ENCODE peak calls at places on chromosomes 6 and 20, in ten cellular contexts. O is adipocyte; S is BE2C; E is Peyer's patch; R is thyroid gland; X is sigmoid colon; N is OCI-LY7; J is lung; D is effector memory CD4-positive, alpha-beta T cell; Q is left ventricle myocardium inferior. M is an unnamed sample.
A peak's percentile ranks its signal among the peaks of the same experiment; 100 is the strongest.

GRCh38 chr6:170147056-170147787 is 143.7 kb downstream of the DLL1 start:
- DNase-seq in O (no peak), S (peak; percentile 7), E (peak; percentile 46), R (no peak), X (peak; percentile 68), N (no peak), J (no peak), D (no peak), Q (no peak), M (no peak)

GRCh38 chr6:97703661-97704060 is 420.6 kb upstream of the MMS22L start:
- DNase-seq in O (no peak), S (no peak), E (no peak), R (no peak), X (no peak), N (no peak), J (no peak), D (no peak), Q (no peak), M (no peak)

GRCh38 chr20:33651562-33652048 is 10.5 kb upstream of the C20orf144 start:
- DNase-seq in O (no peak), S (no peak), E (no peak), R (no peak), X (no peak), N (no peak), J (no peak), D (no peak), Q (no peak), M (no peak)

GRCh38 chr20:63249891-63250290 is 4.4 kb downstream of the NKAIN4 start:
- DNase-seq in O (no peak), S (no peak), E (no peak), R (no peak), X (no peak), N (no peak), J (no peak), D (no peak), Q (no peak), M (no peak)

GRCh38 chr6:41970436-41970846 is 28.8 kb upstream of the CCND3 start:
- DNase-seq in O (peak; percentile 63), S (no peak), E (no peak), R (no peak), X (peak; percentile 45), N (peak; percentile 21), J (peak; percentile 31), D (no peak), Q (no peak), M (no peak)

GRCh38 chr20:62603021-62603906 is 39.0 kb upstream of the SLCO4A1 start:
- DNase-seq in O (peak; percentile 51), S (no peak), E (no peak), R (peak; percentile 91), X (peak; percentile 83), N (peak; percentile 31), J (peak; percentile 74), D (no peak), Q (peak; percentile 59), M (peak; percentile 83)

GRCh38 chr6:92577077-92577719 is 842.2 kb downstream of the EPHA7 start:
- DNase-seq in O (no peak), S (no peak), E (no peak), R (no peak), X (no peak), N (no peak), J (no peak), D (no peak), Q (no peak), M (no peak)

GRCh38 chr20:39607124-39607523 is 645.0 kb downstream of the DHX35 start:
- DNase-seq in O (no peak), S (no peak), E (no peak), R (no peak), X (no peak), N (no peak), J (no peak), D (no peak), Q (no peak), M (no peak)

GRCh38 chr6:138979365-138979764 is 8.7 kb downstream of the REPS1 start:
- DNase-seq in O (peak; percentile 62), S (no peak), E (no peak), R (no peak), X (no peak), N (no peak), J (no peak), D (no peak), Q (no peak), M (no peak)

GRCh38 chr6:138975815-138976214 is 12.2 kb downstream of the REPS1 start:
- DNase-seq in O (no peak), S (no peak), E (no peak), R (no peak), X (no peak), N (no peak), J (no peak), D (no peak), Q (no peak), M (no peak)

GRCh38 chr6:138977646-138978167 is 10.3 kb downstream of the REPS1 start:
- DNase-seq in O (no peak), S (no peak), E (no peak), R (no peak), X (no peak), N (no peak), J (no peak), D (no peak), Q (no peak), M (no peak)

GRCh38 chr6:138978229-138978628 is 9.8 kb downstream of the REPS1 start:
- DNase-seq in O (no peak), S (no peak), E (no peak), R (no peak), X (no peak), N (no peak), J (no peak), D (no peak), Q (no peak), M (no peak)

GRCh38 chr6:138977242-138977641 is 10.8 kb downstream of the REPS1 start:
- DNase-seq in O (no peak), S (no peak), E (no peak), R (no peak), X (no peak), N (no peak), J (no peak), D (no peak), Q (no peak), M (no peak)
- H3K4me1 ChIP-seq in O (peaks cover 39% of the 10 kb centered on the region), S (peaks cover 20% of the 10 kb centered on the region), E (no peaks in the 10 kb centered on the region), R (peaks cover 8% of the 10 kb centered on the region), X (peaks cover 25% of the 10 kb centered on the region), N (peaks cover 23% of the 10 kb centered on the region), J (peaks cover 1% of the 10 kb centered on the region), D (peaks cover 5% of the 10 kb centered on the region), Q (peaks cover 63% of the 10 kb centered on the region), M (peaks cover 5% of the 10 kb centered on the region)

GRCh38 chr6:12578097-12578496 is 138.5 kb upstream of the PHACTR1 start:
- DNase-seq in O (no peak), S (no peak), E (no peak), R (no peak), X (no peak), N (no peak), J (no peak), D (no peak), Q (no peak), M (no peak)

GRCh38 chr6:12578751-12579150 is 137.8 kb upstream of the PHACTR1 start:
- DNase-seq in O (no peak), S (no peak), E (no peak), R (no peak), X (no peak), N (no peak), J (no peak), D (no peak), Q (no peak), M (no peak)

GRCh38 chr6:12576389-12576788 is 140.2 kb upstream of the PHACTR1 start:
- DNase-seq in O (peak; percentile 60), S (no peak), E (no peak), R (no peak), X (no peak), N (no peak), J (no peak), D (no peak), Q (no peak), M (no peak)

GRCh38 chr6:12580296-12580695 is 136.3 kb upstream of the PHACTR1 start:
- DNase-seq in O (no peak), S (no peak), E (no peak), R (no peak), X (no peak), N (no peak), J (no peak), D (no peak), Q (no peak), M (no peak)

DNA sequence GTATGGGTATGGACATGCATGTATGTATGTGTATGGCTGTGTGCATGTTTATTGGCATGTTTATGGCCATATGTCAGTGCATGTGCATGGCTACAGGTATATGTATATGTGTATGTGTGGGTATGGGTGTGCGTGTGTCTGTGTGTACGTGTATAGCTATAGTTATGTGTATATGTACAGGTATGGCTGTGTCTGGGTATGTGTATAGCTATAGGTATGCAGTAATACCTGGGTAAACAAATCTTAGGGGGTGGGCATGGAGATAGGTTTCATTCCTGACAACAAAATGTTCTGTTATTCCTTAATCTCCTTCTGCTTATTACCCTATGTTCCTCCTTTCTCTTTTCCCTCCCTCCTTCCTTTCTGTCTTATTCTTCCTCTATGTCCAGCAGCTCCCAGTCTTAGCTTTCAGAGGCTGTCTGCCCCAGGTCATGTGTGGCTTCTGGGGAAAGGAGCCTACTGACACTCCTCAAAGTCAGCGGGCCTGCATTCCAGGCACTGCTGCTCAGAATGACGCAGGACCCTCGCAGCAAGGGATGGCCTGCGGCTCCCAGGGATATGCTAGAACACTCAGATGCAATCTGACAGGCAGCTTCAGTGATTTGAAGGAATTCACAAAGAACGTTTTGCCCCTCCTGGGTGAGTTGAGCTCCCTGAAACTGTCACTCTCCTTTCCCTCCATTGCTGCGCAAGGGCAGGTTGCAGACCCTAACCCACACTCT is 139.3 kb upstream of the PHACTR1 start:
- DNase-seq in O (no peak), S (no peak), E (no peak), R (no peak), X (no peak), N (no peak), J (no peak), D (no peak), Q (no peak), M (no peak)
- H3K4me1 ChIP-seq in O (peaks cover 35% of the 10 kb centered on the region), S (no peaks in the 10 kb centered on the region), E (no peaks in the 10 kb centered on the region), R (no peaks in the 10 kb centered on the region), X (peaks cover 13% of the 10 kb centered on the region), N (no peaks in the 10 kb centered on the region), J (no peaks in the 10 kb centered on the region), D (no peaks in the 10 kb centered on the region), Q (peaks cover 12% of the 10 kb centered on the region), M (no peaks in the 10 kb centered on the region)

GRCh38 chr6:138685257-138685656 is 88.3 kb upstream of the CCDC28A start:
- DNase-seq in O (no peak), S (no peak), E (no peak), R (no peak), X (no peak), N (no peak), J (no peak), D (no peak), Q (no peak), M (no peak)

GRCh38 chr6:138689849-138690248 is 83.7 kb upstream of the CCDC28A start:
- DNase-seq in O (no peak), S (no peak), E (no peak), R (no peak), X (no peak), N (no peak), J (no peak), D (no peak), Q (no peak), M (no peak)

GRCh38 chr6:138682722-138683521 is 90.6 kb upstream of the CCDC28A start:
- DNase-seq in O (peak; percentile 30), S (no peak), E (no peak), R (no peak), X (no peak), N (no peak), J (no peak), D (no peak), Q (no peak), M (no peak)

GRCh38 chr6:138688580-138688979 is 85.0 kb upstream of the CCDC28A start:
- DNase-seq in O (no peak), S (no peak), E (no peak), R (no peak), X (no peak), N (no peak), J (no peak), D (no peak), Q (no peak), M (no peak)

DNA sequence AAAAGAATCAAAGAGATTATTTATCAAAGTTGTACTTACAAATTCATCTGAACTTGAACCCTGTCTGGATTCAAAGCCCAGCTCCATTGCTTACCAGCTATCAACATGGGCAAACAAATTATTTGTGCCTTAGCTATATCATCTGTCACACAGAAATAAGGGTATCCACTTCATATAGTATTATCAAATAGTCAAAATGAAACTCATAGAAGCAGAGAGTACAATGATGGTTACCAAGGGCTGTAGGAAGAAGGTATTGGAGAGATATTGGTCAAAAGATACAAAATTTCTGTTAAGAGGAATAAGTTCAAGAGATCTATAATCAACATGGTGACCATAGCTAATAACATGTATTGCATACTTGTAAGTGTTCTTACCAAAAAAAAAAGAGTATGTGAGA is 87.8 kb upstream of the CCDC28A start:
- DNase-seq in O (no peak), S (no peak), E (no peak), R (no peak), X (no peak), N (no peak), J (no peak), D (no peak), Q (no peak), M (no peak)
- H3K4me1 ChIP-seq in O (no peaks in the 10 kb centered on the region), S (no peaks in the 10 kb centered on the region), E (no peaks in the 10 kb centered on the region), R (no peaks in the 10 kb centered on the region), X (no peaks in the 10 kb centered on the region), N (no peaks in the 10 kb centered on the region), J (no peaks in the 10 kb centered on the region), D (no peaks in the 10 kb centered on the region), Q (no peaks in the 10 kb centered on the region), M (no peaks in the 10 kb centered on the region)

GRCh38 chr6:143745160-143746133 is 67.7 kb downstream of the PHACTR2 start:
- DNase-seq in O (peak; percentile 62), S (no peak), E (no peak), R (peak; percentile 90), X (no peak), N (no peak), J (peak; percentile 78), D (no peak), Q (no peak), M (peak; percentile 79)

GRCh38 chr6:143744593-143745151 is 66.9 kb downstream of the PHACTR2 start:
- DNase-seq in O (no peak), S (no peak), E (no peak), R (no peak), X (no peak), N (no peak), J (no peak), D (no peak), Q (no peak), M (peak; percentile 58)

GRCh38 chr6:143747347-143747842 is 69.6 kb downstream of the PHACTR2 start:
- DNase-seq in O (no peak), S (no peak), E (no peak), R (no peak), X (no peak), N (no peak), J (no peak), D (no peak), Q (no peak), M (peak; percentile 31)

GRCh38 chr6:143743256-143744166 is 65.7 kb downstream of the PHACTR2 start:
- DNase-seq in O (no peak), S (no peak), E (no peak), R (peak; percentile 68), X (peak; percentile 70), N (no peak), J (no peak), D (no peak), Q (peak; percentile 48), M (no peak)

DNA sequence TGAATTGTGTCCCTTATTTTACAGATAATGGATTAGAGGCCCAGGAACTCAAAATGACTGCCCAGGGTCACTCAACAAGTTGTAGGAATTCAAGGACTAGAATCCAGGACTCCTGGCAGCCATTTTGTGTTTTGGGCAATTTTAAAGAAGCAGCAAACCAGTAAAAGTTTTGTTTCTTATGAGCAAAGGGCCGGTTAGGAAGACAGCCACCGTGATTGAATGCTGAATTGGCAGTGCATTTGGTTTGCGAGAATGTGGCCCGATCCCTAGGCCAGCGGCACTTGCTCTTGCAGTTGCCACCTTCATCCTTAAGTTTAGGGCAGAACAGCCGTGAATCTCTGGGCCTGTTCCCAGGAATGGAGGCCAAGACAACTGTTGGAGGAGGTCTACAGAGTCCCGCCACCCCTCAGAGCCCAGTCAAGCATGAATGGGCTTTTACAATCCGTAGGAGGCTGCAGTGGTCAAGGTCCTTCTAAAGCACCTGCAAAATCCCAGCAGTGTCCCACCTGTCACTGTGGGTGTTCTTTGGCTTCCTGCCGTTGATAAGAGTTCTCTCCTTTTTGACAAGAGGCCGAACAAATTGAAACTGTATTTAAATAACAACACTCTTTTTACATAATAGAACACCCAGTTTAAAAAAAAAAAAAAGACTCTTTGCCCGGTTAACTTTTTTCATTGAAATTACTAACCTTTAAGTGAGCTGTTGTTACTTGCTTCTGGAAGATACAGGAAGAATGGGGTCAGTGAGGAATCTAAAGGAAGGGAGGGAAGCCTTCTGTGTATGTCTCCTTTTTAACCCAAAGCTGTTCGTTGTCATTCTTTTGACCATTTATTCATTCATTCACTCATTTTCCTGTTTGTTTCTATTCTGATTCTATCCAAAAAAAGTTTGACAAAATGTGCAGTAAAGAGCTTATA is 68.7 kb downstream of the PHACTR2 start:
- DNase-seq in O (no peak), S (no peak), E (no peak), R (peak; percentile 80), X (no peak), N (no peak), J (no peak), D (no peak), Q (no peak), M (no peak)
- H3K4me1 ChIP-seq in O (peaks cover 43% of the 10 kb centered on the region), S (no peaks in the 10 kb centered on the region), E (no peaks in the 10 kb centered on the region), R (peaks cover 75% of the 10 kb centered on the region), X (peaks cover 40% of the 10 kb centered on the region), N (no peaks in the 10 kb centered on the region), J (peaks cover 15% of the 10 kb centered on the region), D (no peaks in the 10 kb centered on the region), Q (peaks cover 76% of the 10 kb centered on the region), M (peaks cover 40% of the 10 kb centered on the region)